ENCODE peak calls at places on chromosome X, in eight cellular contexts. Q, I, H, S, E, Y, M and F are unnamed samples.

GRCh38 chrX:51899741-51900140 is 6.3 kb downstream of the MAGED1 start:
- DNase-seq in I (no peak), Q (no peak), E (no peak), S (no peak), Y (no peak), M (no peak), H (no peak), F (no peak)

GRCh38 chrX:120568047-120568446 is 7.3 kb upstream of the CUL4B start:
- DNase-seq in E (no peak), Q (no peak), H (no peak), M (no peak), Y (no peak), I (no peak), S (no peak), F (no peak)

GRCh38 chrX:66863721-66864120 is 224.8 kb upstream of the EDA2R start:
- DNase-seq in I (no peak), H (peak; percentile 24), Y (no peak), E (no peak), Q (no peak), S (no peak), M (no peak), F (no peak)

GRCh38 chrX:99371976-99372595 is 1038.0 kb downstream of the PCDH19 start:
- DNase-seq in H (no peak), S (no peak), M (no peak), Q (no peak), I (no peak), E (no peak), Y (no peak), F (no peak)

GRCh38 chrX:100447563-100448397 is 37.7 kb upstream of the PCDH19 start:
- DNase-seq in E (no peak), H (peak; percentile 38), M (no peak), Q (peak; percentile 17), I (peak; percentile 48), S (no peak), Y (no peak), F (peak; percentile 18)

GRCh38 chrX:107601326-107601725 is 27.0 kb upstream of the PRPS1 start:
- DNase-seq in M (no peak), E (no peak), I (no peak), S (no peak), H (no peak), Y (no peak), Q (no peak), F (no peak)

GRCh38 chrX:30637874-30638793 is 15.1 kb upstream of the GK start:
- DNase-seq in H (no peak), Q (no peak), M (no peak), S (no peak), Y (no peak), E (no peak), I (no peak), F (no peak)

GRCh38 chrX:96455078-96455477 is 229.6 kb upstream of the DIAPH2 start:
- DNase-seq in S (no peak), H (no peak), Q (no peak), I (no peak), M (no peak), E (no peak), Y (no peak), F (no peak)

GRCh38 chrX:37746951-37747350 is 32.9 kb upstream of the CYBB start:
- DNase-seq in M (no peak), H (no peak), I (no peak), E (no peak), S (no peak), Y (no peak), Q (no peak), F (no peak)

GRCh38 chrX:45351478-45351877 is 150.8 kb upstream of the DIPK2B start:
- DNase-seq in H (no peak), Q (no peak), I (no peak), Y (no peak), E (no peak), S (no peak), M (no peak), F (no peak)

GRCh38 chrX:27735914-27736313 is 71.9 kb upstream of the MAGEB10 start:
- DNase-seq in E (no peak), I (no peak), Q (no peak), S (no peak), H (no peak), Y (no peak), M (no peak), F (no peak)

GRCh38 chrX:100979881-100980607 is 10.5 kb downstream of the ARL13A start:
- DNase-seq in H (no peak), Y (no peak), Q (no peak), M (no peak), E (no peak), S (no peak), I (no peak), F (no peak)

GRCh38 chrX:149652232-149652981 is 20.8 kb upstream of the TMEM185A start:
- DNase-seq in S (no peak), Y (no peak), E (peak; percentile 53), M (no peak), H (no peak), I (no peak), Q (no peak), F (no peak)

GRCh38 chrX:24956828-24957227 is 58.9 kb downstream of the ARX start:
- DNase-seq in S (no peak), Q (no peak), H (no peak), I (no peak), E (no peak), Y (no peak), M (no peak), F (no peak)

GRCh38 chrX:112816908-112817307 is 23.7 kb downstream of the AMOT start:
- DNase-seq in I (no peak), M (no peak), H (no peak), E (no peak), Q (no peak), S (no peak), Y (no peak), F (no peak)

GRCh38 chrX:47380268-47380667 is 9.9 kb downstream of the ZNF157 start:
- DNase-seq in H (peak; percentile 51), Q (no peak), E (no peak), S (peak; percentile 29), I (no peak), Y (no peak), M (no peak), F (peak; percentile 19)

GRCh38 chrX:71493111-71493613 is 39.7 kb upstream of the OGT start:
- DNase-seq in E (no peak), Y (no peak), H (peak; percentile 9), S (no peak), M (no peak), Q (peak; percentile 14), I (no peak), F (no peak)

GRCh38 chrX:22097295-22097694 is 65.2 kb downstream of the PHEX start:
- DNase-seq in H (no peak), Q (no peak), S (no peak), E (no peak), I (no peak), Y (no peak), M (no peak), F (no peak)

GRCh38 chrX:41661366-41662095 is 27.2 kb upstream of the GPR34 start:
- DNase-seq in M (no peak), H (no peak), I (no peak), S (no peak), E (no peak), Q (no peak), Y (no peak), F (no peak)

GRCh38 chrX:14948701-14949100 is 75.5 kb downstream of the MOSPD2 start:
- DNase-seq in Y (no peak), H (no peak), Q (no peak), I (no peak), E (no peak), S (no peak), M (no peak), F (no peak)
- TF ChIP-seq CTCF in Y (no peak), H (no peak), Q (no peak), I (no peak), E (no peak), S (no peak), M (no peak), F (no peak)

GRCh38 chrX:6446588-6446987 is 88.3 kb downstream of the VCX3A start:
- DNase-seq in I (no peak), M (no peak), H (no peak), Q (no peak), E (no peak), Y (no peak), S (no peak), F (no peak)

GRCh38 chrX:6449946-6450345 is 85.0 kb downstream of the VCX3A start:
- DNase-seq in Y (no peak), I (no peak), S (no peak), M (no peak), H (no peak), Q (no peak), E (no peak), F (no peak)

DNA sequence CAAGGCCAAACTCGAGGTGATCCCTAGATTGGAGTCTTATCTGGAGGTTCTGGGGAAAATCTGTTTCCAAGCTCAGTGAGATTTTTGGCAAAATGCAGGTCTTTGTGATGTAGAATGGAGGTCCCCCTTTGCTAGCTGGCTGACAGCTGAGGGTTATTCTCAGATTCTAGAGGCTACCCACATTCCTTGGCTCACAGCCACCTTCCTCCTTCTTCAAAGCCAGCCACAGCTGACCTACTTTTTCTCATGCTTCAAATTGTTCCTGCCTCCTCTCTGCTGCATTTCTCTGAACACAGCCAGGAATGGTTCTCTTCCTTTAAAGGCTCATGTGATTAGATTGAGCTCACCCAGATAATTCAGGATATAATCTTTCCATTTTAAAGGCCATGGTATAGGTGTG is 86.9 kb downstream of the VCX3A start:
- DNase-seq in H (no peak), S (no peak), Y (no peak), I (no peak), Q (no peak), M (no peak), E (no peak), F (no peak)
- TF ChIP-seq CTCF in H (no peak), S (no peak), Y (no peak), I (no peak), Q (no peak), M (no peak), E (no peak), F (no peak)

GRCh38 chrX:118763489-118763888 is 36.1 kb downstream of the IL13RA1 start:
- DNase-seq in E (no peak), Y (no peak), I (no peak), M (no peak), H (no peak), Q (no peak), S (no peak), F (no peak)

GRCh38 chrX:118764122-118764521 is 36.7 kb downstream of the IL13RA1 start:
- DNase-seq in Q (no peak), S (no peak), Y (peak; percentile 7), M (no peak), H (no peak), E (no peak), I (no peak), F (no peak)

GRCh38 chrX:118760025-118760424 is 32.6 kb downstream of the IL13RA1 start:
- DNase-seq in I (no peak), M (no peak), E (no peak), Y (no peak), H (no peak), S (no peak), Q (no peak), F (no peak)

GRCh38 chrX:118758511-118758910 is 31.1 kb downstream of the IL13RA1 start:
- DNase-seq in Y (no peak), Q (no peak), E (no peak), M (no peak), H (no peak), S (no peak), I (no peak), F (no peak)

GRCh38 chrX:118761950-118762725 is 34.7 kb downstream of the IL13RA1 start:
- DNase-seq in H (no peak), Q (no peak), E (no peak), Y (no peak), M (no peak), I (no peak), S (no peak), F (peak; percentile 10)
- TF ChIP-seq CTCF in H (no peak), Q (no peak), E (no peak), Y (peak; percentile 41), M (no peak), I (peak; percentile 48), S (no peak), F (no peak)

GRCh38 chrX:15350329-15350996 is 15.1 kb upstream of the PIGA start:
- DNase-seq in M (no peak), H (no peak), Y (no peak), E (no peak), I (peak; percentile 69), Q (no peak), S (no peak), F (no peak)
- TF ChIP-seq CTCF in M (no peak), H (no peak), Y (no peak), E (no peak), I (no peak), Q (no peak), S (no peak), F (no peak)